ENCODE peak calls at places on chromosomes 4 and X, in nine cellular contexts. D is MV-4-11, Y is lower lobe of right lung, R is adrenal gland, S is RWPE1, X is endodermal cell, T is H7, I is Calu3, L is NCI-H2171 treated with DMSO at 0.1 percent for 48 hours. B is an unnamed sample.

GRCh38 chr4:87185471-87185870 is 34.9 kb downstream of the KLHL8 start:
- DNase-seq in D (no peak), Y (no peak), R (no peak), S (no peak), X (no peak), T (no peak), I (no peak), L (no peak), B (no peak)

GRCh38 chrX:23365541-23365940 is 30.9 kb downstream of the PTCHD1 start:
- DNase-seq in D (peak), Y (no peak), R (no peak), S (no peak), X (no peak), T (no peak), I (no peak), L (peak), B (no peak)

GRCh38 chr4:110005461-110006056 is 92.9 kb downstream of the EGF start:
- DNase-seq in D (peak), Y (no peak), R (no peak), S (peak), X (no peak), T (peak), I (no peak), L (peak), B (peak)

GRCh38 chr4:5750052-5750950 is 39.3 kb downstream of the EVC start:
- DNase-seq in D (no peak), Y (no peak), R (no peak), S (no peak), X (no peak), T (peak), I (no peak), L (no peak), B (no peak)

GRCh38 chr4:26294904-26295303 is 25.9 kb upstream of the RBPJ start:
- DNase-seq in D (no peak), Y (no peak), R (no peak), S (no peak), X (no peak), T (no peak), I (no peak), L (no peak), B (no peak)

GRCh38 chrX:51461053-51462050 is 35.0 kb downstream of the NUDT11 start:
- DNase-seq in D (no peak), Y (no peak), R (no peak), S (peak), X (no peak), T (no peak), I (peak), L (peak), B (no peak)

GRCh38 chrX:15646543-15646942 is 18.1 kb downstream of the CLTRN start:
- DNase-seq in D (no peak), Y (no peak), R (no peak), S (no peak), X (no peak), T (peak), I (no peak), L (no peak), B (no peak)

GRCh38 chrX:45329217-45329616 is 128.5 kb upstream of the DIPK2B start:
- DNase-seq in D (no peak), Y (no peak), R (no peak), S (no peak), X (no peak), T (no peak), I (no peak), L (no peak), B (no peak)

GRCh38 chr4:15238720-15239119 is 189.1 kb upstream of the C1QTNF7 start:
- DNase-seq in D (peak), Y (no peak), R (peak), S (peak), X (peak), T (peak), I (peak), L (no peak), B (no peak)

GRCh38 chr4:25020240-25020639 is 10.5 kb downstream of the LGI2 start:
- DNase-seq in D (no peak), Y (no peak), R (no peak), S (peak), X (no peak), T (no peak), I (no peak), L (no peak), B (no peak)

GRCh38 chrX:68432648-68433047 is 647 bp downstream of the OPHN1 start:
- DNase-seq in D (no peak), Y (no peak), R (peak), S (no peak), X (no peak), T (peak), I (peak), L (no peak), B (no peak)

GRCh38 chr4:75514949-75515612 is 808 bp downstream of the THAP6 start:
- DNase-seq in D (peak), Y (no peak), R (no peak), S (no peak), X (no peak), T (no peak), I (peak), L (peak), B (no peak)

GRCh38 chrX:72358313-72358712 is 52.6 kb upstream of the CITED1 start:
- DNase-seq in D (no peak), Y (no peak), R (peak), S (peak), X (no peak), T (no peak), I (no peak), L (no peak), B (no peak)

GRCh38 chr4:184993243-184993642 is 25.0 kb upstream of the HELT start:
- DNase-seq in D (no peak), Y (no peak), R (no peak), S (no peak), X (no peak), T (no peak), I (no peak), L (no peak), B (no peak)

GRCh38 chrX:30831082-30831481 is 58.0 kb downstream of the TAB3 start:
- DNase-seq in D (no peak), Y (no peak), R (no peak), S (no peak), X (no peak), T (peak), I (no peak), L (no peak), B (no peak)

GRCh38 chrX:153719238-153719637 is 4.9 kb downstream of the BCAP31 start:
- DNase-seq in D (no peak), Y (no peak), R (no peak), S (no peak), X (no peak), T (no peak), I (no peak), L (no peak), B (no peak)

GRCh38 chr4:1777822-1778641 is 15.1 kb upstream of the FGFR3 start:
- DNase-seq in D (no peak), Y (no peak), R (no peak), S (peak), X (peak), T (peak), I (peak), L (peak), B (peak)

GRCh38 chr4:112371361-112371760 is 74.2 kb downstream of the ALPK1 start:
- DNase-seq in D (no peak), Y (no peak), R (no peak), S (no peak), X (no peak), T (no peak), I (no peak), L (no peak), B (no peak)

GRCh38 chr4:62414563-62414962 is 1214.4 kb downstream of the ADGRL3 start:
- DNase-seq in D (no peak), Y (no peak), R (no peak), S (no peak), X (no peak), T (no peak), I (no peak), L (no peak), B (no peak)

GRCh38 chr4:37439809-37440518 is 195.4 kb downstream of the NWD2 start:
- DNase-seq in D (no peak), Y (no peak), R (no peak), S (no peak), X (no peak), T (no peak), I (no peak), L (no peak), B (no peak)

B was measured in PC-9.